ENCODE peak calls at places on chromosomes 3 and 15, in eight cellular contexts. X, E, C, G, T, N, H and S are unnamed samples.

GRCh38 chr3:42166662-42167300 is 75.6 kb downstream of the TRAK1 start:
- DNase-seq in T (no peak), E (no peak), N (no peak), X (no peak), H (no peak), G (no peak), C (peak), S (no peak)

GRCh38 chr3:179797192-179797591 is 144.4 kb downstream of the USP13 start:
- DNase-seq in N (no peak), T (no peak), E (no peak), H (no peak), X (no peak), G (no peak), C (no peak), S (no peak)

GRCh38 chr15:66842710-66843441 is 140.8 kb downstream of the SMAD6 start:
- DNase-seq in G (peak), T (peak), N (peak), C (peak), X (peak), E (peak), H (peak), S (peak)

GRCh38 chr3:186307594-186307993 is 54.4 kb downstream of the DGKG start:
- DNase-seq in X (no peak), C (no peak), N (peak), G (no peak), H (no peak), T (no peak), E (peak), S (no peak)

GRCh38 chr15:70014311-70014707 is 83.4 kb downstream of the TLE3 start:
- DNase-seq in N (no peak), H (no peak), T (no peak), C (no peak), X (no peak), G (no peak), E (no peak), S (no peak)

GRCh38 chr3:33067484-33067883 is 29.5 kb downstream of the GLB1 start:
- DNase-seq in C (no peak), H (no peak), E (no peak), X (no peak), T (no peak), G (no peak), N (peak), S (no peak)

GRCh38 chr15:75577401-75578205 is 1.5 kb downstream of the PTPN9 start:
- DNase-seq in C (peak), T (no peak), X (no peak), H (no peak), E (no peak), G (no peak), N (no peak), S (no peak)

GRCh38 chr15:41629436-41629835 is 30.8 kb upstream of the MGA start:
- DNase-seq in E (no peak), C (no peak), T (no peak), G (no peak), X (no peak), N (no peak), H (no peak), S (no peak)

GRCh38 chr3:126540342-126540849 is 16.4 kb downstream of the CHST13 start:
- DNase-seq in E (peak), G (peak), H (no peak), C (peak), X (no peak), N (peak), T (peak), S (peak)

GRCh38 chr15:68791431-68792283 is 29.0 kb downstream of the ANP32A start:
- DNase-seq in C (no peak), G (no peak), H (no peak), E (no peak), N (no peak), T (no peak), X (no peak), S (no peak)

GRCh38 chr15:47728886-47729285 is 11.6 kb downstream of the SEMA6D start:
- DNase-seq in N (no peak), T (no peak), H (no peak), C (no peak), G (no peak), E (no peak), X (no peak), S (no peak)

GRCh38 chr15:96329403-96329981 is 1.0 kb upstream of the NR2F2 start:
- DNase-seq in G (no peak), E (no peak), X (no peak), T (no peak), N (peak), H (no peak), C (no peak), S (no peak)

DNA sequence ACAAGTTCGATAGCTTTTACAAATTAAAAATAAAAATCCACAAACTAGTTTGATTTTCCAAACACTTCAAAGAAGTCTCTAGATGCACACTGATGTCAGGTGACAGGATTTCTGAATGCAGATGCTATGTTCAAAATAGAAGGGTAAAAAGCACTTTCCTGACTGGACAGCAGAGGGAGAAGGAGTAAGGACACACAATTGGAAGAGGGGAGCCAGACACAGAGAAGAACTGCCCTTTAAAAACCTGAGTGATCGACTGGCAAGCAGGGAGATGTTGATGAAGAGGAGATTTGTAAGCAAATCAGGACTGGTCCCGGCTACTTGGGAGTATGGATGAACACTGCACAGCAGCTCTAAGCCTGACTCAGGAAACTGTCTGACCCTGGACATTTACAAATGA is 612.8 kb downstream of the MAGI1 start:
- DNase-seq in E (no peak), G (no peak), X (no peak), C (no peak), H (no peak), T (no peak), N (no peak), S (no peak)
- TF ChIP-seq CTCF in E (peak), G (peak), X (no peak), C (peak), H (peak), T (no peak), N (peak), S (peak)

DNA sequence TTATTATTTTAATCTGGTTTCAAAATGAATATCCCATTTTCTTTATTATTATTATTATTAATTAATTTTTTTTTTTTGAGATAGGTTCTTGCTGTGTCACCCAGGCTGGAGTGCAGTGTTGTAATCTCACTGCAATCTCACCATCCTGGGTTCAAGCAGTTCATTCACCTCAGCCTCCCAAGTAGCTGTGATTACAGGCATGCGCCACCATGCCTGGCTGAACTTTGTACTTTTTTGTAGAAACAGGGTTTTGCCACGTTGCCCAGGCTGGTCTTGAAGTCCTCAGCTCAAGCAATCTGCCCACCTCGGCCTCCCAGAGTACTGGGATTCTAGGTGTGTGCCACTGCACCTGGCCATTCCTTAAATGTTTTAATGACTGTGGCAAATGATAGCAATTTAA is 28.6 kb downstream of the DAG1 start:
- DNase-seq in E (no peak), T (no peak), X (no peak), H (no peak), N (no peak), G (no peak), C (no peak), S (no peak)
- H3K27ac ChIP-seq in E (peak), T (peak), X (peak), H (peak), N (no peak), G (no peak), C (no peak), S (peak)

GRCh38 chr15:90249123-90249863 is at the start of gene TTLL13:
- DNase-seq in E (peak), T (peak), N (peak), H (peak), G (peak), X (peak), C (peak), S (peak)
- H3K4me3 ChIP-seq in E (peak), T (peak), N (peak), H (peak), G (peak), X (peak), C (peak), S (peak)

GRCh38 chr3:138284957-138285477 is 44.6 kb downstream of the NME9 start:
- DNase-seq in N (no peak), C (no peak), H (no peak), X (no peak), T (no peak), G (no peak), E (no peak), S (no peak)
- TF ChIP-seq CTCF in N (no peak), C (no peak), H (no peak), X (no peak), T (no peak), G (peak), E (no peak), S (no peak)

GRCh38 chr3:193344471-193344870 is 34.1 kb downstream of the ATP13A5 start:
- DNase-seq in X (no peak), N (no peak), E (no peak), C (no peak), H (no peak), T (no peak), G (no peak), S (no peak)

GRCh38 chr3:193347507-193348501 is 30.7 kb downstream of the ATP13A5 start:
- DNase-seq in C (no peak), T (no peak), N (no peak), X (no peak), E (no peak), G (peak), H (no peak), S (no peak)

GRCh38 chr3:193348686-193349085 is 29.9 kb downstream of the ATP13A5 start:
- DNase-seq in C (no peak), T (no peak), H (no peak), E (no peak), X (no peak), N (no peak), G (no peak), S (no peak)

GRCh38 chr3:193345431-193345830 is 33.1 kb downstream of the ATP13A5 start:
- DNase-seq in C (no peak), G (no peak), X (no peak), H (no peak), T (no peak), E (no peak), N (no peak), S (no peak)

GRCh38 chr3:193346259-193346658 is 32.3 kb downstream of the ATP13A5 start:
- DNase-seq in N (no peak), C (no peak), H (no peak), G (no peak), X (no peak), T (no peak), E (no peak), S (no peak)
- H3K27ac ChIP-seq in N (no peak), C (no peak), H (no peak), G (no peak), X (no peak), T (no peak), E (no peak), S (no peak)